ENCODE peak calls at places on chromosomes 12 and 14, in seven cellular contexts. U, W, E, V, B, S and I are unnamed samples.

GRCh38 chr12:119036878-119037493 is 55.6 kb downstream of the SRRM4 start:
- DNase-seq in U (peak), W (peak), E (peak), V (no peak), B (no peak), S (peak), I (peak)

GRCh38 chr12:132711169-132711843 is 664 bp downstream of the PGAM5 start:
- DNase-seq in U (peak), W (peak), E (peak), V (no peak), B (no peak), S (no peak), I (peak)

GRCh38 chr14:39581474-39581873 is 149.2 kb upstream of the FBXO33 start:
- DNase-seq in U (no peak), W (peak), E (no peak), V (no peak), B (no peak), S (no peak), I (no peak)

GRCh38 chr12:59077153-59077930 is 157.0 kb upstream of the LRIG3 start:
- DNase-seq in U (no peak), W (no peak), E (no peak), V (no peak), B (no peak), S (no peak), I (no peak)

GRCh38 chr12:110102255-110102654 is 21.9 kb upstream of the IFT81 start:
- DNase-seq in U (peak), W (peak), E (peak), V (no peak), B (peak), S (peak), I (peak)

GRCh38 chr12:66092559-66093269 is 37.8 kb downstream of the LLPH start:
- DNase-seq in U (no peak), W (no peak), E (no peak), V (no peak), B (peak), S (no peak), I (no peak)

GRCh38 chr12:124715121-124715990 is 147.9 kb upstream of the NCOR2 start:
- DNase-seq in U (no peak), W (no peak), E (no peak), V (no peak), B (no peak), S (no peak), I (peak)

GRCh38 chr12:6927999-6928702 is 392 bp downstream of the ATN1 start:
- DNase-seq in U (no peak), W (no peak), E (no peak), V (no peak), B (no peak), S (no peak), I (peak)

GRCh38 chr12:52523825-52524224 is 3.6 kb upstream of the KRT5 start:
- DNase-seq in U (no peak), W (no peak), E (no peak), V (no peak), B (no peak), S (no peak), I (no peak)

GRCh38 chr12:56079729-56080555 is at the start of gene ERBB3:
- DNase-seq in U (peak), W (peak), E (peak), V (no peak), B (peak), S (peak), I (peak)

GRCh38 chr12:62813031-62813829 is 121.7 kb downstream of the PPM1H start:
- DNase-seq in U (peak), W (peak), E (peak), V (no peak), B (peak), S (peak), I (peak)

GRCh38 chr14:31042300-31042699 is 16.1 kb upstream of the STRN3 start:
- DNase-seq in U (no peak), W (no peak), E (no peak), V (no peak), B (no peak), S (no peak), I (no peak)

GRCh38 chr14:29566194-29566593 is 361.5 kb downstream of the PRKD1 start:
- DNase-seq in U (no peak), W (no peak), E (no peak), V (no peak), B (no peak), S (no peak), I (no peak)

GRCh38 chr14:99378782-99379214 is 101.9 kb downstream of the SETD3 start:
- DNase-seq in U (no peak), W (no peak), E (peak), V (no peak), B (no peak), S (peak), I (no peak)

GRCh38 chr12:93115646-93116045 is 186.6 kb upstream of the EEA1 start:
- DNase-seq in U (no peak), W (no peak), E (no peak), V (no peak), B (no peak), S (no peak), I (no peak)

GRCh38 chr12:623865-624372 is 39.3 kb downstream of the NINJ2 start:
- DNase-seq in U (no peak), W (no peak), E (no peak), V (no peak), B (no peak), S (no peak), I (no peak)

GRCh38 chr12:69052613-69053408 is 119.8 kb upstream of the CPM start:
- DNase-seq in U (no peak), W (peak), E (peak), V (peak), B (peak), S (peak), I (no peak)

GRCh38 chr12:88184196-88184595 is 42.1 kb downstream of the TMTC3 start:
- DNase-seq in U (no peak), W (no peak), E (no peak), V (no peak), B (no peak), S (no peak), I (no peak)

GRCh38 chr12:71283883-71284282 is 126.1 kb upstream of the TSPAN8 start:
- DNase-seq in U (no peak), W (no peak), E (no peak), V (no peak), B (no peak), S (no peak), I (no peak)

GRCh38 chr12:104694161-104694560 is 237.4 kb downstream of the CHST11 start:
- DNase-seq in U (no peak), W (no peak), E (no peak), V (no peak), B (no peak), S (no peak), I (no peak)

GRCh38 chr12:132478433-132478803 is 11.5 kb upstream of the FBRSL1 start:
- DNase-seq in U (no peak), W (no peak), E (no peak), V (no peak), B (no peak), S (no peak), I (no peak)

GRCh38 chr12:115709410-115710065 is 568.0 kb downstream of the MED13L start:
- DNase-seq in U (no peak), W (no peak), E (no peak), V (no peak), B (no peak), S (no peak), I (no peak)

GRCh38 chr14:96162741-96163140 is 41.9 kb upstream of the BDKRB2 start:
- DNase-seq in U (no peak), W (no peak), E (peak), V (no peak), B (no peak), S (peak), I (no peak)

GRCh38 chr14:95355422-95355821 is 35.7 kb upstream of the CLMN start:
- DNase-seq in U (no peak), W (no peak), E (no peak), V (no peak), B (no peak), S (no peak), I (no peak)

GRCh38 chr12:104643921-104644669 is 187.3 kb downstream of the CHST11 start:
- DNase-seq in U (no peak), W (peak), E (no peak), V (no peak), B (no peak), S (no peak), I (peak)

GRCh38 chr14:34128665-34129064 is 177.8 kb upstream of the EGLN3 start:
- DNase-seq in U (no peak), W (no peak), E (no peak), V (no peak), B (no peak), S (no peak), I (no peak)

GRCh38 chr14:22218729-22219128 is 370.3 kb downstream of the DAD1 start:
- DNase-seq in U (no peak), W (no peak), E (no peak), V (no peak), B (no peak), S (no peak), I (no peak)

GRCh38 chr12:127667131-127667685 is 599.8 kb upstream of the TMEM132C start:
- DNase-seq in U (no peak), W (no peak), E (no peak), V (peak), B (no peak), S (no peak), I (no peak)

GRCh38 chr12:11622774-11623375 is 26.6 kb upstream of the ETV6 start:
- DNase-seq in U (no peak), W (peak), E (no peak), V (no peak), B (no peak), S (no peak), I (no peak)

GRCh38 chr12:120453977-120454376 is 7.7 kb downstream of the GATC start:
- DNase-seq in U (no peak), W (peak), E (no peak), V (no peak), B (no peak), S (no peak), I (peak)

GRCh38 chr14:58560208-58560607 is 77.6 kb upstream of the DACT1 start:
- DNase-seq in U (no peak), W (no peak), E (no peak), V (no peak), B (peak), S (peak), I (no peak)

GRCh38 chr14:53947452-53948180 is 9.0 kb downstream of the BMP4 start:
- DNase-seq in U (no peak), W (no peak), E (no peak), V (no peak), B (no peak), S (no peak), I (no peak)

GRCh38 chr12:2163172-2163927 is 110.6 kb downstream of the CACNA1C start:
- DNase-seq in U (no peak), W (no peak), E (no peak), V (no peak), B (peak), S (peak), I (no peak)

GRCh38 chr14:77139540-77140342 is 1.9 kb downstream of the ZDHHC22 start:
- DNase-seq in U (peak), W (peak), E (peak), V (no peak), B (no peak), S (no peak), I (peak)